ENCODE peak calls at places on chromosomes 12 and 14, in six cellular contexts. X, C, S, W, O and H are unnamed samples.

GRCh38 chr14:34873591-34874385 is 1.4 kb downstream of the BAZ1A start:
- DNase-seq in O (peak), X (peak), S (no peak), W (peak), C (peak), H (peak)

GRCh38 chr12:86613306-86613705 is 357.1 kb upstream of the MGAT4C start:
- DNase-seq in W (no peak), X (no peak), C (no peak), S (no peak), O (peak), H (no peak)

GRCh38 chr14:77302926-77303325 is 17.8 kb downstream of the POMT2 start:
- DNase-seq in O (peak), W (peak), C (peak), X (no peak), S (peak), H (no peak)

GRCh38 chr14:53599221-53599945 is 357.2 kb downstream of the BMP4 start:
- DNase-seq in W (no peak), S (no peak), C (no peak), O (no peak), X (no peak), H (no peak)

GRCh38 chr12:81520064-81520945 is 238.8 kb downstream of the PPFIA2 start:
- DNase-seq in O (no peak), W (no peak), S (no peak), C (no peak), X (no peak), H (no peak)

GRCh38 chr12:32110417-32110816 is 3.8 kb downstream of the BICD1 start:
- DNase-seq in C (no peak), X (no peak), O (no peak), W (no peak), S (no peak), H (no peak)

GRCh38 chr12:25242981-25243764 is 7.6 kb downstream of the KRAS start:
- DNase-seq in O (peak), C (no peak), X (no peak), W (no peak), S (no peak), H (no peak)

GRCh38 chr14:65791551-65791981 is 379.0 kb downstream of the FUT8 start:
- DNase-seq in W (peak), S (peak), C (no peak), X (no peak), O (peak), H (no peak)

GRCh38 chr14:91154851-91155625 is 41.2 kb downstream of the DGLUCY start:
- DNase-seq in C (peak), S (peak), X (peak), O (peak), W (peak), H (peak)

GRCh38 chr12:106957617-106958016 is 1.9 kb downstream of the TMEM263 start:
- DNase-seq in O (no peak), W (no peak), S (no peak), X (no peak), C (no peak), H (no peak)

GRCh38 chr12:131709226-131709625 is 1.7 kb upstream of the SFSWAP start:
- DNase-seq in O (no peak), S (no peak), W (no peak), C (no peak), X (no peak), H (no peak)

GRCh38 chr12:103560604-103561101 is 26.4 kb upstream of the STAB2 start:
- DNase-seq in W (peak), C (no peak), O (peak), X (no peak), S (peak), H (no peak)

GRCh38 chr12:75986001-75986739 is 45.4 kb downstream of the PHLDA1 start:
- DNase-seq in O (no peak), X (peak), W (peak), C (no peak), S (no peak), H (no peak)

GRCh38 chr14:49306152-49306751 is 279.9 kb downstream of the RPS29 start:
- DNase-seq in W (peak), O (peak), C (no peak), S (no peak), X (no peak), H (no peak)

GRCh38 chr12:16610006-16610520 is 4.1 kb upstream of the LMO3 start:
- DNase-seq in W (no peak), C (no peak), X (peak), S (no peak), O (no peak), H (no peak)

GRCh38 chr12:124952801-124953200 is 36.1 kb downstream of the DHX37 start:
- DNase-seq in X (no peak), W (no peak), C (no peak), O (no peak), S (no peak), H (no peak)

GRCh38 chr14:99127651-99128167 is 144.3 kb downstream of the BCL11B start:
- DNase-seq in C (no peak), X (no peak), O (no peak), W (peak), S (no peak), H (peak)

GRCh38 chr12:92055877-92056276 is 89.8 kb downstream of the BTG1 start:
- DNase-seq in C (peak), X (peak), O (no peak), W (no peak), S (no peak), H (no peak)

GRCh38 chr12:31228811-31229792 is 96.8 kb downstream of the SINHCAF start:
- DNase-seq in S (no peak), X (peak), O (no peak), C (no peak), W (no peak), H (peak)

GRCh38 chr14:74673768-74674167 is 39.1 kb downstream of the AREL1 start:
- DNase-seq in O (no peak), X (no peak), C (no peak), W (no peak), S (no peak), H (no peak)

GRCh38 chr12:63420206-63420644 is 248.1 kb downstream of the DPY19L2 start:
- DNase-seq in O (peak), C (no peak), W (peak), S (peak), X (peak), H (peak)

GRCh38 chr14:99363051-99363450 is 91.1 kb upstream of the BCL11B start:
- DNase-seq in X (no peak), O (no peak), C (no peak), W (no peak), S (no peak), H (no peak)

GRCh38 chr14:59897757-59898383 is 22.1 kb upstream of the LRRC9 start:
- DNase-seq in S (peak), W (peak), O (peak), X (no peak), C (no peak), H (peak)

GRCh38 chr12:112208511-112208910 is 83.2 kb downstream of the TRAFD1 start:
- DNase-seq in X (no peak), W (no peak), C (no peak), S (no peak), O (no peak), H (no peak)

GRCh38 chr14:37253905-37254304 is 56.2 kb downstream of the MIPOL1 start:
- DNase-seq in W (no peak), X (no peak), S (peak), O (peak), C (no peak), H (peak)

GRCh38 chr12:19382111-19382526 is 57.2 kb upstream of the AEBP2 start:
- DNase-seq in S (peak), W (peak), O (peak), X (peak), C (no peak), H (no peak)

GRCh38 chr12:19988918-19989317 is 379.4 kb upstream of the PDE3A start:
- DNase-seq in S (no peak), C (no peak), X (no peak), W (no peak), O (peak), H (no peak)

GRCh38 chr12:42921741-42922511 is 332.4 kb upstream of the PRICKLE1 start:
- DNase-seq in W (peak), X (no peak), C (no peak), O (peak), S (no peak), H (no peak)

DNA sequence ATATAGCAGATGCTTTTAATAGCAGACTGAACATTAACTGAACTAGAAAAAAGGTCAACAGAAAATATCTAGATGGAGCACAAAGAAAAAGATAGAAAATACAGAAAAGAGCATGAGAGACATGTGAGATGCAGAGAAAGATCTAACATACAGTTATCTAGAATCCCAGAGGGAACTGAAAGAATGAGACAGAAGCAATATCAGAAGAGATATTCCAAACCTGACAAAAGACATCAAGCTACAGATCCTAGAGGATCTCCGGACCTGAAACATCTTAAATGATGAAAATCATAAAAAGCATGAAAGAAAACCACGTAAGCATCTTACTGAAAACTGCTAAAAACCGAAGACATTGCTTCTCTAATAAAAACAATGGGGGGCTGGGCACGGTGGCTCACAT is 75.0 kb downstream of the NUMB start:
- DNase-seq in X (no peak), W (no peak), O (no peak), C (no peak), S (no peak), H (no peak)
- H3K4me3 ChIP-seq in X (no peak), W (no peak), O (no peak), C (no peak), S (no peak), H (no peak)

GRCh38 chr12:116406529-116406928 is 129.0 kb upstream of the MED13L start:
- DNase-seq in W (peak), C (no peak), S (peak), X (peak), O (peak), H (peak)
- TF ChIP-seq CTCF in W (no peak), C (no peak), S (no peak), X (no peak), O (no peak), H (no peak)

DNA sequence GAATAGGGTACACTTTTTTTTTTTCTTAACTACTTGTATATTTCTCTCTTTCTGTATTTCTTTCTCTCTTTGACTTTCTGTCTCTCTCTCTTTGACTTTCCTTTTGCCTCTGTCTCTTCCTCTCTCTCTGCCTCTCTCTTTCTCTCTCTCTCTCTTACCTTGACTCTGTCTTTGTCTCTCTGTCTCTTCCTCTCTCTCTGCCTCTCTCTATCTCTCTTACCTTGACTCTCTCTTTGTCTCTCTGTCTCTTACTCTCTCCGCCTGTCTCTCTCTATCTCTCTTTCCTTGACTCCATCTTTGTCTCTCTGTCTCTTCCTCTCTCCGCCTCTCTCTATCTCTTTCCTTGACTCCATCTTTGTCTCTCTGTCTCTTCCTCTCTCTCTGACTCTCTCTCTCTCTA is 62.4 kb upstream of the PRMT8 start:
- DNase-seq in O (no peak), S (no peak), X (no peak), W (no peak), C (no peak), H (no peak)
- H3K4me3 ChIP-seq in O (no peak), S (no peak), X (no peak), W (no peak), C (no peak), H (no peak)

GRCh38 chr12:58757422-58757821 is 162.9 kb downstream of the LRIG3 start:
- DNase-seq in C (no peak), W (no peak), S (peak), O (peak), X (no peak), H (no peak)
- TF ChIP-seq CTCF in C (no peak), W (no peak), S (no peak), O (no peak), X (no peak), H (no peak)